ENCODE peak calls at places on chromosomes 1 and 21, in four cellular contexts. One of them, this sample, is unnamed.

GRCh38 chr1:85230305-85230977 is 29.0 kb downstream of the C1orf52 start:
- DNase-seq in H1: no peak
- DNase-seq in HepG2: peak; percentile 21
- DNase-seq in WTC11: peak; percentile 25
- DNase-seq in this sample: peak; percentile 29

GRCh38 chr1:70496181-70496580 is 85.1 kb downstream of the CTH start:
- DNase-seq in H1: no peak
- DNase-seq in HepG2: no peak
- DNase-seq in WTC11: no peak
- DNase-seq in this sample: no peak

GRCh38 chr1:185595835-185596667 is 138.1 kb upstream of the HMCN1 start:
- DNase-seq in H1: peak; percentile 77
- DNase-seq in HepG2: peak; percentile 46
- DNase-seq in WTC11: peak; percentile 71
- DNase-seq in this sample: peak; percentile 51

GRCh38 chr21:23936224-23936623 is 1671.1 kb downstream of the MRPL39 start:
- DNase-seq in H1: peak; percentile 47
- DNase-seq in HepG2: no peak
- DNase-seq in WTC11: peak; percentile 23
- DNase-seq in this sample: no peak

GRCh38 chr21:33680870-33681269 is 38.6 kb downstream of the ITSN1 start:
- DNase-seq in H1: no peak
- DNase-seq in HepG2: no peak
- DNase-seq in WTC11: no peak
- DNase-seq in this sample: no peak

GRCh38 chr1:30887485-30888315 is 20.9 kb downstream of the SDC3 start:
- DNase-seq in H1: no peak
- DNase-seq in HepG2: no peak
- DNase-seq in WTC11: no peak
- DNase-seq in this sample: no peak

GRCh38 chr1:10696977-10697376 is 99.5 kb downstream of the CASZ1 start:
- DNase-seq in H1: no peak
- DNase-seq in HepG2: no peak
- DNase-seq in WTC11: no peak
- DNase-seq in this sample: no peak

GRCh38 chr21:46477765-46478164 is 19.1 kb downstream of the DIP2A start:
- DNase-seq in H1: no peak
- DNase-seq in HepG2: no peak
- DNase-seq in WTC11: no peak
- DNase-seq in this sample: no peak

GRCh38 chr1:84972377-84972987 is 24.4 kb downstream of the MCOLN2 start:
- DNase-seq in H1: no peak
- DNase-seq in HepG2: no peak
- DNase-seq in WTC11: no peak
- DNase-seq in this sample: no peak

GRCh38 chr1:43866201-43866600 is 67.4 kb upstream of the ARTN start:
- DNase-seq in H1: no peak
- DNase-seq in HepG2: no peak
- DNase-seq in WTC11: no peak
- DNase-seq in this sample: no peak

GRCh38 chr1:222390181-222390580 is 157.7 kb downstream of the HHIPL2 start:
- DNase-seq in H1: no peak
- DNase-seq in HepG2: no peak
- DNase-seq in WTC11: no peak
- DNase-seq in this sample: no peak

GRCh38 chr1:211236633-211237321 is 22.4 kb upstream of the RCOR3 start:
- DNase-seq in H1: no peak
- DNase-seq in HepG2: no peak
- DNase-seq in WTC11: no peak
- DNase-seq in this sample: no peak

GRCh38 chr1:155081472-155082300 is 3.0 kb downstream of the EFNA3 start:
- DNase-seq in H1: peak; percentile 71
- DNase-seq in HepG2: no peak
- DNase-seq in WTC11: peak; percentile 41
- DNase-seq in this sample: no peak

GRCh38 chr1:191675991-191676783 is 482.1 kb upstream of the RGS18 start:
- DNase-seq in H1: no peak
- DNase-seq in HepG2: no peak
- DNase-seq in WTC11: no peak
- DNase-seq in this sample: no peak

GRCh38 chr1:228810855-228811654 is 75.8 kb downstream of the RHOU start:
- DNase-seq in H1: peak; percentile 27
- DNase-seq in HepG2: no peak
- DNase-seq in WTC11: no peak
- DNase-seq in this sample: no peak

GRCh38 chr1:70072239-70072751 is 133.1 kb downstream of the LRRC40 start:
- DNase-seq in H1: no peak
- DNase-seq in HepG2: no peak
- DNase-seq in WTC11: no peak
- DNase-seq in this sample: no peak

GRCh38 chr1:115199416-115200132 is 110.3 kb upstream of the TSPAN2 start:
- DNase-seq in H1: no peak
- DNase-seq in HepG2: no peak
- DNase-seq in WTC11: no peak
- DNase-seq in this sample: no peak

GRCh38 chr21:45552696-45553391 is 10.6 kb upstream of the SLC19A1 start:
- DNase-seq in H1: no peak
- DNase-seq in HepG2: no peak
- DNase-seq in WTC11: no peak
- DNase-seq in this sample: no peak

GRCh38 chr1:91170571-91170970 is 148.7 kb upstream of the ZNF644 start:
- DNase-seq in H1: no peak
- DNase-seq in HepG2: no peak
- DNase-seq in WTC11: no peak
- DNase-seq in this sample: no peak

GRCh38 chr21:38487906-38488639 is 10.2 kb downstream of the ERG start:
- DNase-seq in H1: no peak
- DNase-seq in HepG2: no peak
- DNase-seq in WTC11: no peak
- DNase-seq in this sample: no peak

GRCh38 chr1:210792250-210792649 is 341.7 kb downstream of the KCNH1 start:
- DNase-seq in H1: no peak
- DNase-seq in HepG2: no peak
- DNase-seq in WTC11: no peak
- DNase-seq in this sample: no peak

DNA sequence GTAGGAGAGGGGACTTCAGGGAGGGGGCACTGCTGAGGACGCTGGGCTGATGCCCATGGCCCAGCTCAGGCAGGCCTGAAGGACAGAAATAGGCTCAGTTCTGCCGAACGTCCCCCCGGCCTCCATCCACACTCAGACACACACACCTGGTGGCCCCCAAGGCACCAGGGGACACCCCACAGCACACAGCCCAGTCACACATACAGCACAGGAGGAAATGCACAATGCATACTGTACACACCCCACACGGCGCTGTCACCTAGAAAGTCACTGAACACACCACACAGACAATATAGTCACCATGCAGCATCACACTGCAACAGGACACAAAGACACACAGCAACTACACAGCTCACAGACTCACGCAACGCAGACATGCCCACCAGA is 562 bp downstream of the SYTL1 start:
- DNase-seq in H1: no peak
- DNase-seq in HepG2: no peak
- DNase-seq in WTC11: no peak
- DNase-seq in this sample: no peak
- TF ChIP-seq ATF3 in H1: no peak
- TF ChIP-seq ATF3 in HepG2: no peak
- TF ChIP-seq ATF3 in WTC11: no peak
- TF ChIP-seq ATF3 in this sample: no peak

GRCh38 chr1:55213885-55214213 is 1.3 kb downstream of the USP24 start:
- DNase-seq in H1: peak; percentile 61
- DNase-seq in HepG2: no peak
- DNase-seq in WTC11: no peak
- DNase-seq in this sample: no peak
- TF ChIP-seq ATF3 in H1: no peak
- TF ChIP-seq ATF3 in HepG2: no peak
- TF ChIP-seq ATF3 in WTC11: no peak
- TF ChIP-seq ATF3 in this sample: no peak

DNA sequence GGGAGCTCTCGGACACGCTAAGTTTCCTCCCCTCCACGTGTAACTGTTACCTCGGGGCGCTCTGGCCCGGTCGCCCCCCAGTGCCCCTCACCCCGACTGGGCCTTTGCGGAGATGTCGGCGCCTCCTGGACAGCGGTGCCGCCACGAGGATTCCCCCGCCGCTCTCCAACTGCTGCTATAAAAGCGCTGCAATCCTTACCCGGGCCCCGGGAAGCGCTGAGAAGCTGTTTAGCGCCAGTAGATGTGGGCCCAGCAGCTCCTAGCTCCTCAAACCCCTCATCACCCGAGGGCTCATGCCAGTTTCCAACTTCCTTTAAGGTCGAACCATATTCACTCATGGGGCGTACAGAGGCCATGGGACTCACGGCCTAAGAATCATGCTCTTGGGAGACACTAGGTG is 361 bp upstream of the LMX1A start:
- DNase-seq in H1: no peak
- DNase-seq in HepG2: no peak
- DNase-seq in WTC11: peak; percentile 40
- DNase-seq in this sample: no peak
- TF ChIP-seq ATF3 in H1: no peak
- TF ChIP-seq ATF3 in HepG2: no peak
- TF ChIP-seq ATF3 in WTC11: no peak
- TF ChIP-seq ATF3 in this sample: no peak

GRCh38 chr1:24857528-24858133 is 72.4 kb downstream of the RUNX3 start:
- DNase-seq in H1: no peak
- DNase-seq in HepG2: no peak
- DNase-seq in WTC11: no peak
- DNase-seq in this sample: no peak

GRCh38 chr1:24855474-24855873 is 74.6 kb downstream of the RUNX3 start:
- DNase-seq in H1: no peak
- DNase-seq in HepG2: no peak
- DNase-seq in WTC11: no peak
- DNase-seq in this sample: no peak

GRCh38 chr1:24859063-24860010 is 70.7 kb downstream of the RUNX3 start:
- DNase-seq in H1: no peak
- DNase-seq in HepG2: no peak
- DNase-seq in WTC11: no peak
- DNase-seq in this sample: no peak

GRCh38 chr1:24858277-24858676 is 71.8 kb downstream of the RUNX3 start:
- DNase-seq in H1: no peak
- DNase-seq in HepG2: no peak
- DNase-seq in WTC11: no peak
- DNase-seq in this sample: no peak

GRCh38 chr1:24856787-24857527 is 73.1 kb downstream of the RUNX3 start:
- DNase-seq in H1: no peak
- DNase-seq in HepG2: no peak
- DNase-seq in WTC11: no peak
- DNase-seq in this sample: no peak
- TF ChIP-seq ATF3 in H1: no peak
- TF ChIP-seq ATF3 in HepG2: no peak
- TF ChIP-seq ATF3 in WTC11: no peak
- TF ChIP-seq ATF3 in this sample: no peak

DNA sequence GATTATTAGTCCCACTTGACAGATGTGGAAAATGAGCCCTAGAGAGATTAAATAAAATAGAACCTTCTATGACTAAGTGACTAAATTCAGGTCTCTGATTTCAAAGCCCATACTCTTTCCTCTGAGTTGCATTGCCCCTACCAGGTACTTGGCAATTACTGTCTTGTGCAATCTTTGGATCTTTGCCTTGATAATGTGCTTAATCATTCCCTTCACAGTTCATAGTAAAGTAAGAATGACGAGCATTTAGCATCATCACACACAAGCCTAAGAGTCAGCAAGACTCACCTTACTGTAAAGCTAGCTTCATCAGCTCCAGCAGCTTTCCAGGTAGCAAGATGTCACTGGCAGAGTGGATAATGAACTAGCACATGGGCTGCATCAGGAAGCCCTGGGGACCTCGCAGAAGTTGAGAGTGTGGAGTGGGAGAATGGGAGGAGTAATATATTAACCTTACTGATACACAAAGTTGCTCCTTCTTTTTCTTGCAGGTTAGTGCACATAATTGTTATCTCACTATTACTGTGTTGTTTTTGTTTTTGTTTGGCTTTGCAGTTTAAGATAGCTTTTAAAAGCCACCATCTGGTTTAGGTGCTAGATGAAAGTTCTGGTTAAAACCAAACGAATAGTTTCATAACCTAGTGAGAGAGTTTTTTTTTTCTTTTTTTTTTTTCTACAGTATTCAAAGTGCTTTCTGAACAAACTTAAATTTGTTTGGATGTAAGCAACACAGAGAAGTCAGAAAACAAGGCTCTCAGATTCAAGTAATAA is 71.8 kb downstream of the PBX1 start:
- DNase-seq in H1: no peak
- DNase-seq in HepG2: no peak
- DNase-seq in WTC11: no peak
- DNase-seq in this sample: no peak
- TF ChIP-seq ATF3 in H1: no peak
- TF ChIP-seq ATF3 in HepG2: no peak
- TF ChIP-seq ATF3 in WTC11: no peak
- TF ChIP-seq ATF3 in this sample: no peak

DNA sequence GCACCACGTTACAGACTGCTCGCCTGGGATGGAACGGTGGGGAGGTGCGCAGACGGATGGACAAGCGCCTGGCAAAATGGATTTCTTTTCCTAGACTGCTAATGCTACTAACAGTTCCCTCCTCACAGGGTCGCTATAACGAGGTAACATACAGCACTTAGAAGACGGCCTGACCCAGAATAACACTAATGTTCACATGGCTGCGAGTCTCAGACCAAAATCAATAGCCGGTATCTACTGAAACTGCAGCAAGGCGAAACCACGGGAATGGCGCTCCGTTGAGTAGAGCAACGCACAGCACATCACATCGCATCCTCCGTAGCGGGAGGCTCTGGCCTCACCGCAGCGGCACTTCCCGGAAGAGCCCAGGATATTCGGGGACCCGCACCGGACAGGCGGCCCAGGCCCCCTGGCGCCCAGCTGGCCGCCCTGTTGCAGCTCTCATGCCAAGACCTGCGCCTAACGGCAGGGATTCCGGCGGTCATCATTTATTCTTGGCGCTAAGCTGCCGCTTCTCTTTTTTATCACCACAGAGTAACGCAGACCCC is 46.6 kb downstream of the VPS26C start:
- DNase-seq in H1: no peak
- DNase-seq in HepG2: peak; percentile 48
- DNase-seq in WTC11: peak; percentile 24
- DNase-seq in this sample: no peak
- TF ChIP-seq ATF3 in H1: no peak
- TF ChIP-seq ATF3 in HepG2: no peak
- TF ChIP-seq ATF3 in WTC11: no peak
- TF ChIP-seq ATF3 in this sample: no peak

GRCh38 chr1:40315795-40316594 is 1.1 kb downstream of the COL9A2 start:
- DNase-seq in H1: peak; percentile 73
- DNase-seq in HepG2: no peak
- DNase-seq in WTC11: peak; percentile 31
- DNase-seq in this sample: no peak
- TF ChIP-seq ATF3 in H1: no peak
- TF ChIP-seq ATF3 in HepG2: no peak
- TF ChIP-seq ATF3 in WTC11: no peak
- TF ChIP-seq ATF3 in this sample: no peak

GRCh38 chr1:37892151-37893047 is 33.0 kb upstream of the MTF1 start:
- DNase-seq in H1: no peak
- DNase-seq in HepG2: no peak
- DNase-seq in WTC11: no peak
- DNase-seq in this sample: no peak
- TF ChIP-seq ATF3 in H1: no peak
- TF ChIP-seq ATF3 in HepG2: no peak
- TF ChIP-seq ATF3 in WTC11: no peak
- TF ChIP-seq ATF3 in this sample: no peak

GRCh38 chr1:27992271-27992670 is 32.5 kb downstream of the XKR8 start:
- DNase-seq in H1: no peak
- DNase-seq in HepG2: no peak
- DNase-seq in WTC11: no peak
- DNase-seq in this sample: no peak
- TF ChIP-seq ATF3 in H1: no peak
- TF ChIP-seq ATF3 in HepG2: no peak
- TF ChIP-seq ATF3 in WTC11: no peak
- TF ChIP-seq ATF3 in this sample: no peak